ENCODE peak calls at places on chromosomes 13 and 19, in six cellular contexts. One of them, this sample, is unnamed.

GRCh38 chr13:79936368-79937136 is 404.4 kb downstream of the SPRY2 start:
- DNase-seq in NT2/D1: no peak
- DNase-seq in H1: no peak
- DNase-seq in K562: no peak
- DNase-seq in HCT116: no peak
- DNase-seq in HepG2: peak
- DNase-seq in this sample: no peak

GRCh38 chr19:2815923-2816322 is 3.7 kb upstream of the ZNF554 start:
- DNase-seq in NT2/D1: no peak
- DNase-seq in HepG2: no peak
- DNase-seq in H1: no peak
- DNase-seq in HCT116: no peak
- DNase-seq in K562: no peak
- DNase-seq in this sample: no peak

GRCh38 chr13:65461590-65461989 is 1768.5 kb downstream of the PCDH9 start:
- DNase-seq in H1: peak
- DNase-seq in NT2/D1: no peak
- DNase-seq in HepG2: no peak
- DNase-seq in HCT116: no peak
- DNase-seq in K562: peak
- DNase-seq in this sample: no peak

GRCh38 chr19:1241417-1242095 is at the start of gene ATP5F1D:
- DNase-seq in K562: peak
- DNase-seq in H1: peak
- DNase-seq in HCT116: no peak
- DNase-seq in HepG2: peak
- DNase-seq in NT2/D1: peak
- DNase-seq in this sample: peak

GRCh38 chr13:70108276-70108845 is at the start of gene KLHL1:
- DNase-seq in H1: no peak
- DNase-seq in HepG2: no peak
- DNase-seq in K562: no peak
- DNase-seq in NT2/D1: no peak
- DNase-seq in HCT116: no peak
- DNase-seq in this sample: no peak

GRCh38 chr13:94610475-94610874 is 8.8 kb downstream of the GPR180 start:
- DNase-seq in HepG2: no peak
- DNase-seq in HCT116: no peak
- DNase-seq in K562: no peak
- DNase-seq in H1: no peak
- DNase-seq in NT2/D1: no peak
- DNase-seq in this sample: no peak

GRCh38 chr13:50379584-50379983 is 364.3 kb downstream of the KCNRG start:
- DNase-seq in H1: no peak
- DNase-seq in NT2/D1: no peak
- DNase-seq in HepG2: no peak
- DNase-seq in HCT116: no peak
- DNase-seq in K562: no peak
- DNase-seq in this sample: no peak

GRCh38 chr13:66835040-66835628 is 395.0 kb downstream of the PCDH9 start:
- DNase-seq in NT2/D1: no peak
- DNase-seq in K562: peak
- DNase-seq in HepG2: peak
- DNase-seq in H1: no peak
- DNase-seq in HCT116: no peak
- DNase-seq in this sample: no peak

GRCh38 chr13:47039106-47039505 is 142.3 kb upstream of the HTR2A start:
- DNase-seq in H1: no peak
- DNase-seq in HCT116: no peak
- DNase-seq in NT2/D1: no peak
- DNase-seq in K562: no peak
- DNase-seq in HepG2: no peak
- DNase-seq in this sample: no peak

GRCh38 chr13:101291216-101291615 is 125.1 kb downstream of the NALCN start:
- DNase-seq in NT2/D1: no peak
- DNase-seq in H1: no peak
- DNase-seq in HepG2: no peak
- DNase-seq in K562: no peak
- DNase-seq in HCT116: no peak
- DNase-seq in this sample: no peak

GRCh38 chr19:18599485-18599884 is 7.1 kb downstream of the CRLF1 start:
- DNase-seq in H1: no peak
- DNase-seq in K562: no peak
- DNase-seq in NT2/D1: no peak
- DNase-seq in HCT116: no peak
- DNase-seq in HepG2: no peak
- DNase-seq in this sample: no peak

GRCh38 chr19:39568604-39569003 is 28.6 kb upstream of the EID2 start:
- DNase-seq in K562: no peak
- DNase-seq in HCT116: no peak
- DNase-seq in NT2/D1: no peak
- DNase-seq in HepG2: peak
- DNase-seq in H1: no peak
- DNase-seq in this sample: no peak

GRCh38 chr19:45115809-45116615 is 23.0 kb downstream of the PPP1R37 start:
- DNase-seq in K562: no peak
- DNase-seq in NT2/D1: no peak
- DNase-seq in H1: no peak
- DNase-seq in HCT116: no peak
- DNase-seq in HepG2: no peak
- DNase-seq in this sample: no peak

GRCh38 chr13:51425410-51426042 is 27.3 kb downstream of the INTS6 start:
- DNase-seq in H1: no peak
- DNase-seq in NT2/D1: no peak
- DNase-seq in HepG2: no peak
- DNase-seq in K562: no peak
- DNase-seq in HCT116: no peak
- DNase-seq in this sample: no peak

GRCh38 chr19:8877854-8878705 is 45.9 kb downstream of the MBD3L1 start:
- DNase-seq in HCT116: peak
- DNase-seq in HepG2: no peak
- DNase-seq in NT2/D1: peak
- DNase-seq in H1: no peak
- DNase-seq in K562: peak
- DNase-seq in this sample: no peak

GRCh38 chr13:45512148-45512498 is 47.4 kb downstream of the COG3 start:
- DNase-seq in H1: no peak
- DNase-seq in K562: no peak
- DNase-seq in NT2/D1: no peak
- DNase-seq in HCT116: no peak
- DNase-seq in HepG2: no peak
- DNase-seq in this sample: no peak

GRCh38 chr13:44052843-44053607 is 173.3 kb downstream of the LACC1 start:
- DNase-seq in H1: peak
- DNase-seq in HepG2: no peak
- DNase-seq in K562: no peak
- DNase-seq in HCT116: no peak
- DNase-seq in NT2/D1: no peak
- DNase-seq in this sample: no peak

GRCh38 chr13:30572859-30573275 is 44.9 kb upstream of the USPL1 start:
- DNase-seq in K562: no peak
- DNase-seq in NT2/D1: no peak
- DNase-seq in H1: no peak
- DNase-seq in HCT116: no peak
- DNase-seq in HepG2: peak
- DNase-seq in this sample: peak

GRCh38 chr19:42028304-42029216 is 34.5 kb upstream of the ATP1A3 start:
- DNase-seq in H1: peak
- DNase-seq in K562: peak
- DNase-seq in HepG2: no peak
- DNase-seq in NT2/D1: peak
- DNase-seq in HCT116: peak
- DNase-seq in this sample: no peak

GRCh38 chr13:112774829-112775565 is 85.2 kb downstream of the ATP11A start:
- DNase-seq in HCT116: no peak
- DNase-seq in HepG2: no peak
- DNase-seq in NT2/D1: no peak
- DNase-seq in H1: no peak
- DNase-seq in K562: no peak
- DNase-seq in this sample: no peak

GRCh38 chr13:48656621-48657020 is 2.9 kb downstream of the CYSLTR2 start:
- DNase-seq in H1: no peak
- DNase-seq in NT2/D1: no peak
- DNase-seq in K562: no peak
- DNase-seq in HCT116: no peak
- DNase-seq in HepG2: peak
- DNase-seq in this sample: no peak

GRCh38 chr19:19537321-19538048 is 580 bp upstream of the CILP2 start:
- DNase-seq in H1: no peak
- DNase-seq in HepG2: no peak
- DNase-seq in HCT116: no peak
- DNase-seq in NT2/D1: no peak
- DNase-seq in K562: no peak
- DNase-seq in this sample: no peak

GRCh38 chr19:34310494-34310981 is 54.5 kb upstream of the GPI start:
- DNase-seq in H1: no peak
- DNase-seq in HepG2: no peak
- DNase-seq in HCT116: no peak
- DNase-seq in NT2/D1: no peak
- DNase-seq in K562: no peak
- DNase-seq in this sample: no peak

GRCh38 chr19:37719927-37720265 is 335 bp upstream of the ZNF607 start:
- DNase-seq in NT2/D1: no peak
- DNase-seq in HCT116: no peak
- DNase-seq in HepG2: no peak
- DNase-seq in K562: no peak
- DNase-seq in H1: no peak
- DNase-seq in this sample: no peak

DNA sequence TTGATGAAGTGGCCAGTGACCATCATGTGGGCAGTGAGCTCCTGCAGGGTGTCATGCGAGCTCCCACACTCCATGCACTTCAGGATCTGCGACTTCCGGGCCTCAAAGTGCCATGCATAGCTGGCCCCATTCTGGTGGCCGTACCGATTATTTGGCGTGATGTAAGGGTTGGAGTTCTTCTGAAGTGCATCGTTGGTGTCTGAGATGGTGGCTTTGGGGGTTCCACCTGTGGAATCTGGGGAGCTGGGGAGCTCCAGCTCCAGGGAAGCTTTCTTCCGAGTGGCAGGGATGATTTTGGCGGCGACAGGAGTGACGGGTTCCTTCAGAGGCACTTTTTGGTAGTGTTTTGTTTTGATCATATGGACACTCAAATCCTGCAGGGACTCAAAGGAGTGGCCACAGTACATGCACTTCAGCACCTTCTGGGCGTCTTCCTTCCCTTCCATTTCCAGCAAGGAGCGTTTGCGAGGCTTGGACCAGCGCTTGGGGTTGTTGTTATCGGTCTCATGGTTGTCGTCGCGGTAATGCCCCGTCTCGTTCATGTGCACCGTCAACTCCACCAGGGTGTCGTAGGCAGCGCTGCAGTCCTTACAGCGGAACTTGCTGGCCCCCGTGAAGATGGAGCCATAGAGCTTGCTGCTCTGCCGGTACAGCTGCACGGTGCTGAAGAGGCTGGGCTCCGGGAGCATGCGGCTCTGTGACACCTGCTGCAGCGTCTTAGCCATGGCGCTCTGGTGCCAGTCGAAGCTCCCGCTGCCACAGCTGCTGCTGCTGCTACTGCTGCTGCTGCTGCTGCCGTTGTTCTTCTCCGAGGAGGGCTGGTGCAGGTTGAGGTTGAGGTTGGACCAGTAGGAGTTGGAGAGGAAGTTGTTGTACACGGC is 70.4 kb downstream of the TSHZ3 start:
- DNase-seq in K562: no peak
- DNase-seq in HCT116: no peak
- DNase-seq in H1: no peak
- DNase-seq in NT2/D1: no peak
- DNase-seq in HepG2: no peak
- DNase-seq in this sample: no peak
- TF ChIP-seq ZNF274 in K562: no peak
- TF ChIP-seq ZNF274 in HCT116: no peak
- TF ChIP-seq ZNF274 in H1: no peak
- TF ChIP-seq ZNF274 in NT2/D1: no peak
- TF ChIP-seq ZNF274 in HepG2: no peak
- TF ChIP-seq ZNF274 in this sample: no peak

GRCh38 chr13:107211073-107211472 is 643.1 kb upstream of the ARGLU1 start:
- DNase-seq in HepG2: peak
- DNase-seq in K562: peak
- DNase-seq in H1: peak
- DNase-seq in HCT116: peak
- DNase-seq in NT2/D1: peak
- DNase-seq in this sample: no peak
- TF ChIP-seq ZNF274 in HepG2: no peak
- TF ChIP-seq ZNF274 in K562: no peak
- TF ChIP-seq ZNF274 in H1: no peak
- TF ChIP-seq ZNF274 in HCT116: no peak
- TF ChIP-seq ZNF274 in NT2/D1: no peak
- TF ChIP-seq ZNF274 in this sample: no peak

GRCh38 chr13:95660981-95661581 is 15.9 kb upstream of the DNAJC3 start:
- DNase-seq in NT2/D1: no peak
- DNase-seq in HCT116: peak
- DNase-seq in HepG2: peak
- DNase-seq in K562: peak
- DNase-seq in H1: no peak
- DNase-seq in this sample: no peak
- TF ChIP-seq ZNF274 in NT2/D1: no peak
- TF ChIP-seq ZNF274 in HCT116: no peak
- TF ChIP-seq ZNF274 in HepG2: no peak
- TF ChIP-seq ZNF274 in K562: no peak
- TF ChIP-seq ZNF274 in H1: no peak
- TF ChIP-seq ZNF274 in this sample: no peak

GRCh38 chr19:10820173-10820572 is 15.8 kb downstream of the TMED1 start:
- DNase-seq in HepG2: no peak
- DNase-seq in K562: peak
- DNase-seq in H1: no peak
- DNase-seq in NT2/D1: no peak
- DNase-seq in HCT116: no peak
- DNase-seq in this sample: no peak
- TF ChIP-seq ZNF274 in HepG2: no peak
- TF ChIP-seq ZNF274 in K562: no peak
- TF ChIP-seq ZNF274 in H1: no peak
- TF ChIP-seq ZNF274 in NT2/D1: no peak
- TF ChIP-seq ZNF274 in HCT116: no peak
- TF ChIP-seq ZNF274 in this sample: no peak

DNA sequence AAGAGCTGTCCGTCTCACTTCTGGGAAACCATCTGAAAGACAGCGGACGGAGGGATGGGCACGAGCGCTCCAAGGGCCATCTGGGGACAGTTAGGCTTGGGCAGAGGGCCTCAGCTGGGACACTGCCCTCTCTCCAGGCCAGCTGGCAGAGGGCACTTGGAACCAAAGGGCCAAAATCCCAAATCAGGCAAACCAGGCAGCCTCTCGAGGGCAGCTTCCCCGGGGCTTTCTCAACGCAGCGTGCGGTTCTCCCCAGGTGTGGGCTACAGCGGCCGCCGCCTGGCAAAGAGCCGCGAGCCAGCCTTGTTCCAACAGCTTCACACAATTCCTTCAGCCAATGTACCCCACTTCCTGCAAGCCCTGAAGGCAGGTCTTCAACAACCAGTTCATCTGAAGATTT is 5.0 kb downstream of the MLLT1 start:
- DNase-seq in NT2/D1: no peak
- DNase-seq in H1: no peak
- DNase-seq in HepG2: no peak
- DNase-seq in K562: no peak
- DNase-seq in HCT116: no peak
- DNase-seq in this sample: no peak
- TF ChIP-seq ZNF274 in NT2/D1: no peak
- TF ChIP-seq ZNF274 in H1: no peak
- TF ChIP-seq ZNF274 in HepG2: no peak
- TF ChIP-seq ZNF274 in K562: no peak
- TF ChIP-seq ZNF274 in HCT116: no peak
- TF ChIP-seq ZNF274 in this sample: no peak

GRCh38 chr19:35439921-35440320 is 8.1 kb upstream of the FFAR2 start:
- DNase-seq in K562: no peak
- DNase-seq in HepG2: no peak
- DNase-seq in H1: no peak
- DNase-seq in HCT116: no peak
- DNase-seq in NT2/D1: no peak
- DNase-seq in this sample: no peak
- TF ChIP-seq ZNF274 in K562: no peak
- TF ChIP-seq ZNF274 in HepG2: no peak
- TF ChIP-seq ZNF274 in H1: no peak
- TF ChIP-seq ZNF274 in HCT116: no peak
- TF ChIP-seq ZNF274 in NT2/D1: no peak
- TF ChIP-seq ZNF274 in this sample: no peak

This sample was measured in GM12878.